ENCODE peak calls at places on chromosomes 3 and 15, in four cellular contexts. One of them, this sample, is unnamed.

GRCh38 chr3:194352631-194353290 is 1.6 kb upstream of the CPN2 start:
- DNase-seq in suprapubic skin: no peak
- DNase-seq in astrocyte of the spinal cord: no peak
- DNase-seq in right atrium auricular region: no peak
- DNase-seq in this sample: no peak

GRCh38 chr15:92981333-92981732 is 81.2 kb downstream of the CHD2 start:
- DNase-seq in right atrium auricular region: no peak
- DNase-seq in astrocyte of the spinal cord: peak
- DNase-seq in suprapubic skin: no peak
- DNase-seq in this sample: no peak

GRCh38 chr3:15071699-15072098 is 6.6 kb upstream of the MRPS25 start:
- DNase-seq in right atrium auricular region: no peak
- DNase-seq in suprapubic skin: no peak
- DNase-seq in astrocyte of the spinal cord: no peak
- DNase-seq in this sample: no peak

GRCh38 chr3:157160652-157161480 is 919 bp upstream of the CCNL1 start:
- DNase-seq in right atrium auricular region: peak
- DNase-seq in astrocyte of the spinal cord: peak
- DNase-seq in suprapubic skin: peak
- DNase-seq in this sample: peak

GRCh38 chr3:65749066-65749465 is 289.7 kb downstream of the MAGI1 start:
- DNase-seq in suprapubic skin: no peak
- DNase-seq in right atrium auricular region: no peak
- DNase-seq in astrocyte of the spinal cord: no peak
- DNase-seq in this sample: no peak

GRCh38 chr15:57994468-57995154 is 70.9 kb downstream of the ALDH1A2 start:
- DNase-seq in astrocyte of the spinal cord: peak
- DNase-seq in suprapubic skin: no peak
- DNase-seq in right atrium auricular region: no peak
- DNase-seq in this sample: no peak

GRCh38 chr3:190266915-190267290 is 55.3 kb downstream of the CLDN1 start:
- DNase-seq in right atrium auricular region: no peak
- DNase-seq in suprapubic skin: no peak
- DNase-seq in astrocyte of the spinal cord: no peak
- DNase-seq in this sample: no peak

GRCh38 chr15:59174846-59175831 is 31.5 kb upstream of the LDHAL6B start:
- DNase-seq in right atrium auricular region: peak
- DNase-seq in astrocyte of the spinal cord: peak
- DNase-seq in suprapubic skin: peak
- DNase-seq in this sample: peak

GRCh38 chr3:118075873-118076272 is 958.8 kb downstream of the IGSF11 start:
- DNase-seq in right atrium auricular region: no peak
- DNase-seq in suprapubic skin: no peak
- DNase-seq in astrocyte of the spinal cord: no peak
- DNase-seq in this sample: no peak

GRCh38 chr3:124248471-124249028 is 256.6 kb upstream of the ROPN1 start:
- DNase-seq in suprapubic skin: no peak
- DNase-seq in right atrium auricular region: peak
- DNase-seq in astrocyte of the spinal cord: peak
- DNase-seq in this sample: no peak

GRCh38 chr3:171349392-171349791 is 110.8 kb downstream of the TNIK start:
- DNase-seq in suprapubic skin: no peak
- DNase-seq in astrocyte of the spinal cord: no peak
- DNase-seq in right atrium auricular region: no peak
- DNase-seq in this sample: no peak

GRCh38 chr3:43789028-43789427 is 98.3 kb downstream of the ABHD5 start:
- DNase-seq in astrocyte of the spinal cord: no peak
- DNase-seq in right atrium auricular region: peak
- DNase-seq in suprapubic skin: no peak
- DNase-seq in this sample: no peak

GRCh38 chr3:120416868-120417267 is 33.9 kb downstream of the FSTL1 start:
- DNase-seq in right atrium auricular region: no peak
- DNase-seq in suprapubic skin: no peak
- DNase-seq in astrocyte of the spinal cord: no peak
- DNase-seq in this sample: no peak

GRCh38 chr15:101014276-101014675 is 95.1 kb downstream of the LRRK1 start:
- DNase-seq in right atrium auricular region: peak
- DNase-seq in suprapubic skin: peak
- DNase-seq in astrocyte of the spinal cord: no peak
- DNase-seq in this sample: no peak

GRCh38 chr3:192851821-192852352 is 65.8 kb downstream of the MB21D2 start:
- DNase-seq in suprapubic skin: peak
- DNase-seq in right atrium auricular region: peak
- DNase-seq in astrocyte of the spinal cord: peak
- DNase-seq in this sample: peak

GRCh38 chr3:189099031-189099471 is 72.7 kb upstream of the TPRG1 start:
- DNase-seq in right atrium auricular region: peak
- DNase-seq in suprapubic skin: peak
- DNase-seq in astrocyte of the spinal cord: no peak
- DNase-seq in this sample: no peak

GRCh38 chr3:86029590-86029989 is 961.4 kb downstream of the VGLL3 start:
- DNase-seq in right atrium auricular region: no peak
- DNase-seq in astrocyte of the spinal cord: peak
- DNase-seq in suprapubic skin: no peak
- DNase-seq in this sample: no peak

GRCh38 chr3:80190051-80190450 is 422.3 kb upstream of the ROBO1 start:
- DNase-seq in astrocyte of the spinal cord: peak
- DNase-seq in right atrium auricular region: no peak
- DNase-seq in suprapubic skin: no peak
- DNase-seq in this sample: no peak

GRCh38 chr15:94297543-94297942 is 66.2 kb downstream of the MCTP2 start:
- DNase-seq in suprapubic skin: no peak
- DNase-seq in right atrium auricular region: no peak
- DNase-seq in astrocyte of the spinal cord: no peak
- DNase-seq in this sample: no peak

GRCh38 chr3:136186330-136186729 is 9.8 kb downstream of the MSL2 start:
- DNase-seq in suprapubic skin: no peak
- DNase-seq in right atrium auricular region: no peak
- DNase-seq in astrocyte of the spinal cord: no peak
- DNase-seq in this sample: peak

GRCh38 chr3:136189859-136190617 is 6.1 kb downstream of the MSL2 start:
- DNase-seq in right atrium auricular region: no peak
- DNase-seq in astrocyte of the spinal cord: no peak
- DNase-seq in suprapubic skin: no peak
- DNase-seq in this sample: no peak

GRCh38 chr3:136189043-136189442 is 7.1 kb downstream of the MSL2 start:
- DNase-seq in suprapubic skin: no peak
- DNase-seq in astrocyte of the spinal cord: no peak
- DNase-seq in right atrium auricular region: no peak
- DNase-seq in this sample: no peak

GRCh38 chr3:136186850-136187249 is 9.3 kb downstream of the MSL2 start:
- DNase-seq in right atrium auricular region: no peak
- DNase-seq in astrocyte of the spinal cord: no peak
- DNase-seq in suprapubic skin: no peak
- DNase-seq in this sample: no peak

DNA sequence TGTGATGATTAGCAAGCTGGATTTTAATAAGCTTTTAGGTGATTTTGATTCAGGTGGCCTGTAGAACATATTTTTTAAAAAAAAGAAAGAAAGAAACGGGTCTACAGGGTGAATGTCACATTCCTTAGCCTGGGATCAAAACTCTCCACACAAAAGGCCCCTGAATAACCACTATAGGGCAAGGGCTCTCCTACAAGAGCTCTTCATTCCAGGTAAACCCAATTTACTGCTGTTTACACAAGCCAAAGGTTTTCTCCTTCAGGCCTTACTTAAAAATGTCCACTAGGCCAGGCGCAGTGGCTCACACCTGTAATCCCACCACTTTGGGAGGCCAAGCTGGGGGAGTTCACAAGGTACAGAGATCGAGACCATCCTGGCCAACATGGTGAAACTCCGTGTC is 8.3 kb downstream of the MSL2 start:
- DNase-seq in right atrium auricular region: no peak
- DNase-seq in suprapubic skin: no peak
- DNase-seq in astrocyte of the spinal cord: no peak
- DNase-seq in this sample: no peak
- TF ChIP-seq CTCF in right atrium auricular region: no peak
- TF ChIP-seq CTCF in suprapubic skin: no peak
- TF ChIP-seq CTCF in astrocyte of the spinal cord: no peak
- TF ChIP-seq CTCF in this sample: no peak

GRCh38 chr3:39725321-39725720 is 84.1 kb upstream of the MYRIP start:
- DNase-seq in astrocyte of the spinal cord: no peak
- DNase-seq in suprapubic skin: no peak
- DNase-seq in right atrium auricular region: no peak
- DNase-seq in this sample: no peak

GRCh38 chr3:39724233-39724846 is 85.1 kb upstream of the MYRIP start:
- DNase-seq in astrocyte of the spinal cord: no peak
- DNase-seq in suprapubic skin: no peak
- DNase-seq in right atrium auricular region: no peak
- DNase-seq in this sample: no peak

DNA sequence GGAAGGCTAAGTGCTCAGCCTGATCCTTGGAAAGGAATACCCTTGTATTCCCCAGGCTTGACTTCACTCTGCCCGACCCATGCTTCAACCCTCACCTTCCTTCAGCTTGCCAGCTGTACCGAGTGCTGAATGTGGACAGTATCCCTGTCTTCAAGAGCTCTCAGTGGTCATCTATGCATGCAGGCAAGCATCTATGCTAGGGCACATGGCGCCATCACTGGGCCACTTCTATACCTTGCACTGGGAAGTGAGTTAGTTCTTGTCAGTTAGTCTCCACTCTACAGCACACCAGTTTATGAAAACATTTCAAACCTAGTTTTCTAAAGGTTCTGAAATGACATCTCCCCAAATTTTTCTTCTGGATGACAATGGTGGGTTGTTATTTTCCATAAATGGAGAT is 82.0 kb upstream of the MYRIP start:
- DNase-seq in right atrium auricular region: no peak
- DNase-seq in suprapubic skin: no peak
- DNase-seq in astrocyte of the spinal cord: no peak
- DNase-seq in this sample: no peak
- TF ChIP-seq CTCF in right atrium auricular region: no peak
- TF ChIP-seq CTCF in suprapubic skin: no peak
- TF ChIP-seq CTCF in astrocyte of the spinal cord: no peak
- TF ChIP-seq CTCF in this sample: peak

DNA sequence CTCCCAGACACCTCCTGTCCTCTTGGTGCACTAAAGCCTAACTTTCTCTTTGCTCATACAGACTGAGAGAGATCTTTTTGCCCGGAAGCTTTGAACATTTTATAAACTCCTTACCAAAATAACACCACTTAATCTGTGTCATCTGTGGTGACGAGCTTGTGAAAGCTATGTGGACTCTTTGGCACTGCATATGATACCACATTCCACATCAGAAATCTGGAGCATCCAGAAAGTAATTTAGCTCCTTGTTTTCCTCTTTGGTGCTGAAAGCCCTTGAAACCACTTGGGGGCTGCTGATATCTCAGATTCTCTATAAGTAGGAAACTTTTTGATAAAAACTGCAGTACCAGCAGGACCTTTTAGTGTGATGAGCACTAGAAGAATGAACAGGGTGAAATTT is 128.3 kb downstream of the ALCAM start:
- DNase-seq in astrocyte of the spinal cord: no peak
- DNase-seq in right atrium auricular region: no peak
- DNase-seq in suprapubic skin: no peak
- DNase-seq in this sample: no peak
- TF ChIP-seq CTCF in astrocyte of the spinal cord: no peak
- TF ChIP-seq CTCF in right atrium auricular region: no peak
- TF ChIP-seq CTCF in suprapubic skin: no peak
- TF ChIP-seq CTCF in this sample: no peak

GRCh38 chr3:67704322-67704721 is 49.9 kb upstream of the SUCLG2 start:
- DNase-seq in astrocyte of the spinal cord: no peak
- DNase-seq in right atrium auricular region: no peak
- DNase-seq in suprapubic skin: no peak
- DNase-seq in this sample: no peak
- TF ChIP-seq CTCF in astrocyte of the spinal cord: no peak
- TF ChIP-seq CTCF in right atrium auricular region: no peak
- TF ChIP-seq CTCF in suprapubic skin: no peak
- TF ChIP-seq CTCF in this sample: peak

GRCh38 chr3:139715736-139716135 is 38.0 kb upstream of the NMNAT3 start:
- DNase-seq in astrocyte of the spinal cord: no peak
- DNase-seq in suprapubic skin: no peak
- DNase-seq in right atrium auricular region: no peak
- DNase-seq in this sample: no peak
- TF ChIP-seq CTCF in astrocyte of the spinal cord: no peak
- TF ChIP-seq CTCF in suprapubic skin: no peak
- TF ChIP-seq CTCF in right atrium auricular region: no peak
- TF ChIP-seq CTCF in this sample: no peak

DNA sequence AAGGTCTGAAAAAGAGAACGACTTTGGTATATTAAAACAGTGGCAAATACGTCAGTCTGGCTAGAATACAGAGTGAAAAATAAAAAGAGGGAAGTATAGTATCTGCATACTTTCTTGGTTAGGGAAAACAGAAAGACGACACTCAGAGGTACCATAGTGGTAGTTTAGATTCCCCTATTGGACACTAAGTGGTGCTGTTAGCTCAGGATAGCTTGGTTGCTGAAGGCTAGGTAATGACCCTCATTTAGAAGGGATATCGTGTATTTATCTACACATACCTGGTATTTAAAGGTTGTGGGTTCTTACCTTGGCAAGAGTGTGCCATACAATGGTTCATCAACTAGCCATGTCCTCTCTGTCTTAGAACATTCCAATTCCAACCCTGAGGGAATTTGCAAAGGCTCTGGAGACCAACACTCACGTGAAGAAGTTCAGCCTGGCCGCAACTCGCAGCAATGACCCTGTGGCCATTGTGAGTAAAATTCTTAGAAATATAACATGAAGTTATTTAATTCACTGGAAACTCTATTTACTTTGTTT is 31.0 kb downstream of the TMOD2 start:
- DNase-seq in suprapubic skin: no peak
- DNase-seq in astrocyte of the spinal cord: no peak
- DNase-seq in right atrium auricular region: no peak
- DNase-seq in this sample: no peak
- TF ChIP-seq CTCF in suprapubic skin: no peak
- TF ChIP-seq CTCF in astrocyte of the spinal cord: peak
- TF ChIP-seq CTCF in right atrium auricular region: no peak
- TF ChIP-seq CTCF in this sample: peak

DNA sequence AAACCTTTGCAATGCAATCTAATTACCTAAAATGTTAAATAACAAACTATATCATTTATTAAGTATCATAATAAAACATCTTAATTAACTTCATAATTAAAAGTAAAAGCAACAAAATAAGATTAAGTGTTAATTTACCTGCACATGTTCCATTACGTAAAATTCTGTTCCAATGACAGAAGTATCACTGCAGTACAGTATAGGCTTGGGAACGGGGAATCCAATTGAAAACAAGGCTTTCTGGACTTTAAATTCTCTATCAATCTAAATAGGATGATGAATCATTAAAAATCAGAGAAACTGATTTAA is 17.1 kb downstream of the ACAD11 start:
- DNase-seq in right atrium auricular region: no peak
- DNase-seq in suprapubic skin: no peak
- DNase-seq in astrocyte of the spinal cord: no peak
- DNase-seq in this sample: no peak
- TF ChIP-seq CTCF in right atrium auricular region: no peak
- TF ChIP-seq CTCF in suprapubic skin: no peak
- TF ChIP-seq CTCF in astrocyte of the spinal cord: no peak
- TF ChIP-seq CTCF in this sample: no peak